ENCODE peak calls at places on chromosomes 4 and X, in nine cellular contexts. One of them, this sample, is unnamed.

GRCh38 chr4:141637565-141637964 is 1.2 kb downstream of the IL15 start:
- DNase-seq in upper lobe of right lung: no peak
- DNase-seq in left ventricle myocardium inferior: no peak
- DNase-seq in ascending aorta: no peak
- DNase-seq in heart right ventricle: no peak
- DNase-seq in cardiac fibroblast: no peak
- DNase-seq in brain microvascular endothelial cell: no peak
- DNase-seq in naive thymus-derived CD4-positive, alpha-beta T cell: no peak
- DNase-seq in foreskin fibroblast: no peak
- DNase-seq in this sample: no peak

GRCh38 chrX:97529801-97530200 is 646.1 kb downstream of the RPA4 start:
- DNase-seq in upper lobe of right lung: no peak
- DNase-seq in left ventricle myocardium inferior: no peak
- DNase-seq in ascending aorta: no peak
- DNase-seq in heart right ventricle: no peak
- DNase-seq in cardiac fibroblast: peak
- DNase-seq in brain microvascular endothelial cell: peak
- DNase-seq in naive thymus-derived CD4-positive, alpha-beta T cell: no peak
- DNase-seq in foreskin fibroblast: no peak
- DNase-seq in this sample: peak

GRCh38 chrX:77755561-77755960 is 30.5 kb downstream of the ATRX start:
- DNase-seq in upper lobe of right lung: no peak
- DNase-seq in left ventricle myocardium inferior: no peak
- DNase-seq in ascending aorta: no peak
- DNase-seq in heart right ventricle: no peak
- DNase-seq in cardiac fibroblast: no peak
- DNase-seq in brain microvascular endothelial cell: no peak
- DNase-seq in naive thymus-derived CD4-positive, alpha-beta T cell: no peak
- DNase-seq in foreskin fibroblast: no peak
- DNase-seq in this sample: no peak

GRCh38 chr4:95929448-95930064 is 89.7 kb downstream of the PDHA2 start:
- DNase-seq in upper lobe of right lung: no peak
- DNase-seq in left ventricle myocardium inferior: no peak
- DNase-seq in ascending aorta: no peak
- DNase-seq in heart right ventricle: no peak
- DNase-seq in cardiac fibroblast: no peak
- DNase-seq in brain microvascular endothelial cell: no peak
- DNase-seq in naive thymus-derived CD4-positive, alpha-beta T cell: no peak
- DNase-seq in foreskin fibroblast: peak
- DNase-seq in this sample: no peak

GRCh38 chr4:26458104-26458503 is 32.2 kb downstream of the CCKAR start:
- DNase-seq in upper lobe of right lung: no peak
- DNase-seq in left ventricle myocardium inferior: no peak
- DNase-seq in ascending aorta: no peak
- DNase-seq in heart right ventricle: no peak
- DNase-seq in cardiac fibroblast: no peak
- DNase-seq in brain microvascular endothelial cell: peak
- DNase-seq in naive thymus-derived CD4-positive, alpha-beta T cell: no peak
- DNase-seq in foreskin fibroblast: no peak
- DNase-seq in this sample: peak

GRCh38 chr4:98485816-98486355 is 172.5 kb downstream of the TSPAN5 start:
- DNase-seq in upper lobe of right lung: no peak
- DNase-seq in left ventricle myocardium inferior: no peak
- DNase-seq in ascending aorta: no peak
- DNase-seq in heart right ventricle: no peak
- DNase-seq in cardiac fibroblast: no peak
- DNase-seq in brain microvascular endothelial cell: no peak
- DNase-seq in naive thymus-derived CD4-positive, alpha-beta T cell: no peak
- DNase-seq in foreskin fibroblast: no peak
- DNase-seq in this sample: no peak

GRCh38 chr4:156970501-156971167 is 965 bp downstream of the PDGFC start:
- DNase-seq in upper lobe of right lung: peak
- DNase-seq in left ventricle myocardium inferior: peak
- DNase-seq in ascending aorta: peak
- DNase-seq in heart right ventricle: peak
- DNase-seq in cardiac fibroblast: peak
- DNase-seq in brain microvascular endothelial cell: no peak
- DNase-seq in naive thymus-derived CD4-positive, alpha-beta T cell: no peak
- DNase-seq in foreskin fibroblast: peak
- DNase-seq in this sample: no peak

GRCh38 chr4:76856183-76856969 is 41.6 kb downstream of the SOWAHB start:
- DNase-seq in upper lobe of right lung: no peak
- DNase-seq in left ventricle myocardium inferior: no peak
- DNase-seq in ascending aorta: no peak
- DNase-seq in heart right ventricle: no peak
- DNase-seq in cardiac fibroblast: peak
- DNase-seq in brain microvascular endothelial cell: peak
- DNase-seq in naive thymus-derived CD4-positive, alpha-beta T cell: no peak
- DNase-seq in foreskin fibroblast: peak
- DNase-seq in this sample: peak

GRCh38 chr4:37763164-37763444 is 63.4 kb upstream of the PGM2 start:
- DNase-seq in upper lobe of right lung: no peak
- DNase-seq in left ventricle myocardium inferior: no peak
- DNase-seq in ascending aorta: no peak
- DNase-seq in heart right ventricle: no peak
- DNase-seq in cardiac fibroblast: no peak
- DNase-seq in brain microvascular endothelial cell: no peak
- DNase-seq in naive thymus-derived CD4-positive, alpha-beta T cell: no peak
- DNase-seq in foreskin fibroblast: no peak
- DNase-seq in this sample: no peak

GRCh38 chrX:138150709-138151108 is 560.8 kb downstream of the FGF13 start:
- DNase-seq in upper lobe of right lung: no peak
- DNase-seq in left ventricle myocardium inferior: no peak
- DNase-seq in ascending aorta: no peak
- DNase-seq in heart right ventricle: no peak
- DNase-seq in cardiac fibroblast: no peak
- DNase-seq in brain microvascular endothelial cell: no peak
- DNase-seq in naive thymus-derived CD4-positive, alpha-beta T cell: no peak
- DNase-seq in foreskin fibroblast: no peak
- DNase-seq in this sample: no peak

GRCh38 chr4:95263960-95264359 is 284.8 kb downstream of the UNC5C start:
- DNase-seq in upper lobe of right lung: no peak
- DNase-seq in left ventricle myocardium inferior: no peak
- DNase-seq in ascending aorta: no peak
- DNase-seq in heart right ventricle: no peak
- DNase-seq in cardiac fibroblast: no peak
- DNase-seq in brain microvascular endothelial cell: no peak
- DNase-seq in naive thymus-derived CD4-positive, alpha-beta T cell: no peak
- DNase-seq in foreskin fibroblast: no peak
- DNase-seq in this sample: no peak

GRCh38 chr4:150385606-150386005 is 196.3 kb upstream of the MAB21L2 start:
- DNase-seq in upper lobe of right lung: no peak
- DNase-seq in left ventricle myocardium inferior: no peak
- DNase-seq in ascending aorta: no peak
- DNase-seq in heart right ventricle: no peak
- DNase-seq in cardiac fibroblast: peak
- DNase-seq in brain microvascular endothelial cell: peak
- DNase-seq in naive thymus-derived CD4-positive, alpha-beta T cell: no peak
- DNase-seq in foreskin fibroblast: peak
- DNase-seq in this sample: peak

GRCh38 chrX:22970861-22971260 is 28.9 kb upstream of the DDX53 start:
- DNase-seq in upper lobe of right lung: no peak
- DNase-seq in left ventricle myocardium inferior: no peak
- DNase-seq in ascending aorta: no peak
- DNase-seq in heart right ventricle: no peak
- DNase-seq in cardiac fibroblast: no peak
- DNase-seq in brain microvascular endothelial cell: no peak
- DNase-seq in naive thymus-derived CD4-positive, alpha-beta T cell: no peak
- DNase-seq in foreskin fibroblast: no peak
- DNase-seq in this sample: no peak

GRCh38 chr4:131459430-131460101 is 1689.5 kb upstream of the PCDH10 start:
- DNase-seq in upper lobe of right lung: no peak
- DNase-seq in left ventricle myocardium inferior: no peak
- DNase-seq in ascending aorta: no peak
- DNase-seq in heart right ventricle: no peak
- DNase-seq in cardiac fibroblast: no peak
- DNase-seq in brain microvascular endothelial cell: no peak
- DNase-seq in naive thymus-derived CD4-positive, alpha-beta T cell: no peak
- DNase-seq in foreskin fibroblast: no peak
- DNase-seq in this sample: no peak

GRCh38 chr4:174669278-174669677 is 147.0 kb upstream of the HPGD start:
- DNase-seq in upper lobe of right lung: no peak
- DNase-seq in left ventricle myocardium inferior: no peak
- DNase-seq in ascending aorta: no peak
- DNase-seq in heart right ventricle: no peak
- DNase-seq in cardiac fibroblast: peak
- DNase-seq in brain microvascular endothelial cell: peak
- DNase-seq in naive thymus-derived CD4-positive, alpha-beta T cell: no peak
- DNase-seq in foreskin fibroblast: peak
- DNase-seq in this sample: peak

GRCh38 chrX:120309873-120310730 is 1.2 kb downstream of the TMEM255A start:
- DNase-seq in upper lobe of right lung: no peak
- DNase-seq in left ventricle myocardium inferior: no peak
- DNase-seq in ascending aorta: no peak
- DNase-seq in heart right ventricle: no peak
- DNase-seq in cardiac fibroblast: no peak
- DNase-seq in brain microvascular endothelial cell: no peak
- DNase-seq in naive thymus-derived CD4-positive, alpha-beta T cell: no peak
- DNase-seq in foreskin fibroblast: peak
- DNase-seq in this sample: no peak

GRCh38 chr4:185838104-185838452 is 26.1 kb upstream of the SORBS2 start:
- DNase-seq in upper lobe of right lung: no peak
- DNase-seq in left ventricle myocardium inferior: no peak
- DNase-seq in ascending aorta: no peak
- DNase-seq in heart right ventricle: no peak
- DNase-seq in cardiac fibroblast: no peak
- DNase-seq in brain microvascular endothelial cell: no peak
- DNase-seq in naive thymus-derived CD4-positive, alpha-beta T cell: no peak
- DNase-seq in foreskin fibroblast: no peak
- DNase-seq in this sample: no peak

GRCh38 chr4:138158746-138159297 is 83.3 kb downstream of the SLC7A11 start:
- DNase-seq in upper lobe of right lung: no peak
- DNase-seq in left ventricle myocardium inferior: no peak
- DNase-seq in ascending aorta: no peak
- DNase-seq in heart right ventricle: no peak
- DNase-seq in cardiac fibroblast: peak
- DNase-seq in brain microvascular endothelial cell: peak
- DNase-seq in naive thymus-derived CD4-positive, alpha-beta T cell: no peak
- DNase-seq in foreskin fibroblast: peak
- DNase-seq in this sample: peak

GRCh38 chr4:186761281-186761897 is 37.7 kb upstream of the FAT1 start:
- DNase-seq in upper lobe of right lung: no peak
- DNase-seq in left ventricle myocardium inferior: no peak
- DNase-seq in ascending aorta: no peak
- DNase-seq in heart right ventricle: no peak
- DNase-seq in cardiac fibroblast: no peak
- DNase-seq in brain microvascular endothelial cell: no peak
- DNase-seq in naive thymus-derived CD4-positive, alpha-beta T cell: no peak
- DNase-seq in foreskin fibroblast: no peak
- DNase-seq in this sample: no peak

DNA sequence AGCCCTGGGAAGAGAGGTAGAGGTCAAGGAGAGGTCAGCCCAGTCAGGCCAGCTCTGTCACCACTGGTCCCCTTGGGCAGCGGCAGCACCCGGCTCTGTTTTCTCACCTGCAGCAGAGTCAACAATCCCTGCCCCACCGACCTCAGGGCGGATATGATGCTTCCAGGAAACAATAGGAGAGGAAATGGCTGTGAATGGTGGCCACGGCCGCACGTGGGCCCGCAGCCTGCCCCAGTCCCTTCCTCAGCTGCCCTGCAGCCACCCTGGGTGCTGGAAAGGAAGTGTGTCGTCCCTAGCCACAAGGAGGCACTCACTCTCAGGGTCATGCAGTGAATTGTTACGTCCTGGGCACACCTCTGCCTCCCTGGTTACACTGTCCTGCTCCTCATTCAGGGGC is 92.5 kb upstream of the ENPP6 start:
- DNase-seq in upper lobe of right lung: no peak
- DNase-seq in left ventricle myocardium inferior: no peak
- DNase-seq in ascending aorta: no peak
- DNase-seq in heart right ventricle: peak
- DNase-seq in cardiac fibroblast: no peak
- DNase-seq in brain microvascular endothelial cell: no peak
- DNase-seq in naive thymus-derived CD4-positive, alpha-beta T cell: no peak
- DNase-seq in foreskin fibroblast: peak
- DNase-seq in this sample: no peak
- H3K4me3 ChIP-seq in upper lobe of right lung: no peak
- H3K4me3 ChIP-seq in left ventricle myocardium inferior: no peak
- H3K4me3 ChIP-seq in ascending aorta: no peak
- H3K4me3 ChIP-seq in heart right ventricle: no peak
- H3K4me3 ChIP-seq in cardiac fibroblast: no peak
- H3K4me3 ChIP-seq in brain microvascular endothelial cell: no peak
- H3K4me3 ChIP-seq in naive thymus-derived CD4-positive, alpha-beta T cell: no peak
- H3K4me3 ChIP-seq in foreskin fibroblast: no peak
- H3K4me3 ChIP-seq in this sample: no peak

GRCh38 chrX:18290200-18290599 is 64.3 kb downstream of the SCML2 start:
- DNase-seq in upper lobe of right lung: no peak
- DNase-seq in left ventricle myocardium inferior: no peak
- DNase-seq in ascending aorta: no peak
- DNase-seq in heart right ventricle: no peak
- DNase-seq in cardiac fibroblast: peak
- DNase-seq in brain microvascular endothelial cell: no peak
- DNase-seq in naive thymus-derived CD4-positive, alpha-beta T cell: no peak
- DNase-seq in foreskin fibroblast: peak
- DNase-seq in this sample: no peak

GRCh38 chrX:18291006-18291545 is 63.4 kb downstream of the SCML2 start:
- DNase-seq in upper lobe of right lung: no peak
- DNase-seq in left ventricle myocardium inferior: no peak
- DNase-seq in ascending aorta: no peak
- DNase-seq in heart right ventricle: no peak
- DNase-seq in cardiac fibroblast: peak
- DNase-seq in brain microvascular endothelial cell: peak
- DNase-seq in naive thymus-derived CD4-positive, alpha-beta T cell: no peak
- DNase-seq in foreskin fibroblast: peak
- DNase-seq in this sample: peak

GRCh38 chrX:18288716-18289115 is 65.8 kb downstream of the SCML2 start:
- DNase-seq in upper lobe of right lung: no peak
- DNase-seq in left ventricle myocardium inferior: no peak
- DNase-seq in ascending aorta: no peak
- DNase-seq in heart right ventricle: no peak
- DNase-seq in cardiac fibroblast: no peak
- DNase-seq in brain microvascular endothelial cell: no peak
- DNase-seq in naive thymus-derived CD4-positive, alpha-beta T cell: no peak
- DNase-seq in foreskin fibroblast: no peak
- DNase-seq in this sample: no peak

GRCh38 chrX:18286322-18286831 is 65.7 kb upstream of the BEND2 start:
- DNase-seq in upper lobe of right lung: no peak
- DNase-seq in left ventricle myocardium inferior: no peak
- DNase-seq in ascending aorta: no peak
- DNase-seq in heart right ventricle: no peak
- DNase-seq in cardiac fibroblast: no peak
- DNase-seq in brain microvascular endothelial cell: no peak
- DNase-seq in naive thymus-derived CD4-positive, alpha-beta T cell: no peak
- DNase-seq in foreskin fibroblast: no peak
- DNase-seq in this sample: no peak
- H3K4me3 ChIP-seq in upper lobe of right lung: no peak
- H3K4me3 ChIP-seq in left ventricle myocardium inferior: no peak
- H3K4me3 ChIP-seq in ascending aorta: no peak
- H3K4me3 ChIP-seq in heart right ventricle: no peak
- H3K4me3 ChIP-seq in cardiac fibroblast: no peak
- H3K4me3 ChIP-seq in brain microvascular endothelial cell: no peak
- H3K4me3 ChIP-seq in naive thymus-derived CD4-positive, alpha-beta T cell: no peak
- H3K4me3 ChIP-seq in foreskin fibroblast: no peak
- H3K4me3 ChIP-seq in this sample: no peak

GRCh38 chr4:136731025-136731424 is 801.3 kb downstream of the PCDH18 start:
- DNase-seq in upper lobe of right lung: no peak
- DNase-seq in left ventricle myocardium inferior: no peak
- DNase-seq in ascending aorta: no peak
- DNase-seq in heart right ventricle: no peak
- DNase-seq in cardiac fibroblast: no peak
- DNase-seq in brain microvascular endothelial cell: no peak
- DNase-seq in naive thymus-derived CD4-positive, alpha-beta T cell: no peak
- DNase-seq in foreskin fibroblast: no peak
- DNase-seq in this sample: no peak
- H3K4me3 ChIP-seq in upper lobe of right lung: no peak
- H3K4me3 ChIP-seq in left ventricle myocardium inferior: no peak
- H3K4me3 ChIP-seq in ascending aorta: no peak
- H3K4me3 ChIP-seq in heart right ventricle: no peak
- H3K4me3 ChIP-seq in cardiac fibroblast: no peak
- H3K4me3 ChIP-seq in brain microvascular endothelial cell: no peak
- H3K4me3 ChIP-seq in naive thymus-derived CD4-positive, alpha-beta T cell: no peak
- H3K4me3 ChIP-seq in foreskin fibroblast: no peak
- H3K4me3 ChIP-seq in this sample: no peak

GRCh38 chrX:43317378-43317777 is 338.7 kb upstream of the MAOA start:
- DNase-seq in upper lobe of right lung: no peak
- DNase-seq in left ventricle myocardium inferior: no peak
- DNase-seq in ascending aorta: no peak
- DNase-seq in heart right ventricle: no peak
- DNase-seq in cardiac fibroblast: no peak
- DNase-seq in brain microvascular endothelial cell: no peak
- DNase-seq in naive thymus-derived CD4-positive, alpha-beta T cell: no peak
- DNase-seq in foreskin fibroblast: no peak
- DNase-seq in this sample: no peak
- H3K4me3 ChIP-seq in upper lobe of right lung: no peak
- H3K4me3 ChIP-seq in left ventricle myocardium inferior: no peak
- H3K4me3 ChIP-seq in ascending aorta: no peak
- H3K4me3 ChIP-seq in heart right ventricle: no peak
- H3K4me3 ChIP-seq in cardiac fibroblast: no peak
- H3K4me3 ChIP-seq in brain microvascular endothelial cell: no peak
- H3K4me3 ChIP-seq in naive thymus-derived CD4-positive, alpha-beta T cell: no peak
- H3K4me3 ChIP-seq in foreskin fibroblast: no peak
- H3K4me3 ChIP-seq in this sample: no peak

This sample was measured in skeletal muscle cell.